ENCODE peak calls at places on chromosome 13, in seven cellular contexts. C is HepG2, X is GM12878, M is SK-N-SH, J is GM12891, N is K562, Y is H1. G is an unnamed sample.

GRCh38 chr13:76012091-76012721 is 376.1 kb downstream of the LMO7 start:
- DNase-seq in C (no peak), X (no peak), M (no peak), J (no peak), N (no peak), Y (no peak), G (no peak)

GRCh38 chr13:74253161-74253560 is 119.0 kb upstream of the KLF12 start:
- DNase-seq in C (no peak), X (no peak), M (no peak), J (no peak), N (no peak), Y (no peak), G (no peak)

GRCh38 chr13:113586661-113587479 is 2.3 kb downstream of the TFDP1 start:
- DNase-seq in C (no peak), X (no peak), M (no peak), J (no peak), N (no peak), Y (no peak), G (no peak)

GRCh38 chr13:40933508-40933907 is 85.6 kb downstream of the ELF1 start:
- DNase-seq in C (no peak), X (peak; percentile 20), M (no peak), J (peak; percentile 22), N (no peak), Y (no peak), G (peak; percentile 25)

GRCh38 chr13:22761709-22762108 is 419.1 kb upstream of the SGCG start:
- DNase-seq in C (no peak), X (no peak), M (no peak), J (no peak), N (no peak), Y (no peak), G (no peak)

GRCh38 chr13:110379905-110380341 is 72.8 kb downstream of the COL4A2 start:
- DNase-seq in C (no peak), X (no peak), M (no peak), J (no peak), N (no peak), Y (no peak), G (no peak)

GRCh38 chr13:79525051-79525450 is 44.1 kb downstream of the NDFIP2 start:
- DNase-seq in C (no peak), X (no peak), M (no peak), J (no peak), N (no peak), Y (no peak), G (no peak)

GRCh38 chr13:56510836-56511235 is 629.9 kb upstream of the PRR20A start:
- DNase-seq in C (no peak), X (no peak), M (no peak), J (no peak), N (no peak), Y (no peak), G (no peak)

GRCh38 chr13:36819811-36820140 is 754 bp downstream of the RFXAP start:
- DNase-seq in C (no peak), X (no peak), M (no peak), J (peak; percentile 6), N (peak; percentile 9), Y (no peak), G (peak; percentile 6)

GRCh38 chr13:77449265-77449664 is 86.2 kb upstream of the SCEL start:
- DNase-seq in C (no peak), X (no peak), M (no peak), J (no peak), N (no peak), Y (no peak), G (no peak)

GRCh38 chr13:97116754-97117153 is 105.4 kb upstream of the MBNL2 start:
- DNase-seq in C (no peak), X (no peak), M (no peak), J (no peak), N (no peak), Y (no peak), G (no peak)

GRCh38 chr13:88802886-88803285 is 1131.7 kb downstream of the SLITRK5 start:
- DNase-seq in C (no peak), X (no peak), M (no peak), J (no peak), N (no peak), Y (no peak), G (no peak)

GRCh38 chr13:79485014-79485441 is 4.1 kb downstream of the NDFIP2 start:
- DNase-seq in C (peak; percentile 70), X (no peak), M (no peak), J (no peak), N (no peak), Y (no peak), G (no peak)

GRCh38 chr13:64755961-64756360 is 2474.2 kb downstream of the PCDH9 start:
- DNase-seq in C (no peak), X (no peak), M (no peak), J (no peak), N (no peak), Y (no peak), G (no peak)

GRCh38 chr13:49310251-49310650 is 62.5 kb downstream of the CDADC1 start:
- DNase-seq in C (no peak), X (no peak), M (no peak), J (no peak), N (no peak), Y (no peak), G (no peak)

GRCh38 chr13:49315756-49316481 is 68.2 kb downstream of the CDADC1 start:
- DNase-seq in C (no peak), X (no peak), M (no peak), J (no peak), N (no peak), Y (no peak), G (no peak)

GRCh38 chr13:49315036-49315565 is 67.4 kb downstream of the CDADC1 start:
- DNase-seq in C (no peak), X (no peak), M (no peak), J (no peak), N (no peak), Y (no peak), G (no peak)

GRCh38 chr13:49311816-49312215 is 64.1 kb downstream of the CDADC1 start:
- DNase-seq in C (no peak), X (no peak), M (no peak), J (no peak), N (no peak), Y (no peak), G (no peak)

DNA sequence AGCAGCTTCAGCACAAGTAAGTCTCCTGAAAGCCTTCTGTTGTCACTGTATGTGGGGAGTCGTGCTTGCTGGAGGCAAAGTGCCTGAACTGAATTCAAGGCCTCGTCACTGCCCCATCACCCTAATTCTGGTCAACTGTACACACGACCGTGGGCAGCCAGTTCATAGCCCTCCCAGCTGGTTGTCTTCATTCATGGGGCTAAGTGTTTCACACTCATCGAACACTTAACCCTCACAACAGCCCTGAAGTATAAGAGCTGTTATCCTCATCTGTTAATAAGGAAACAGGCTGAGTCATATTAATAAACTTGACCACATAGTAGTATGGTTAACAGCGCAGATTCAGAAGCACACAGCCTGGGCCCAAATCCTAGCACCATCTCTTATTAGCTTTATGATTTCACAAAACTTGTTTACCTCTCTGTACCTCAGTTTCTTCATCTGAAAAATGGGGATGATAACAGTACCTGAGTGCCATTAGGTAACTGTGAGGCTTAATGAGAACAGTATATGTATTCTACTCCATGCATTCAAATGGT is 66.7 kb downstream of the CDADC1 start:
- DNase-seq in C (no peak), X (no peak), M (no peak), J (no peak), N (no peak), Y (no peak), G (no peak)
- TF ChIP-seq TAF1 in C (no peak), X (no peak), M (no peak), J (no peak), N (no peak), Y (no peak), G (no peak)

GRCh38 chr13:63092461-63092860 is 1676.8 kb upstream of the PCDH20 start:
- DNase-seq in C (no peak), X (no peak), M (no peak), J (no peak), N (no peak), Y (no peak), G (no peak)
- TF ChIP-seq TAF1 in C (no peak), X (no peak), M (no peak), J (no peak), N (no peak), Y (no peak), G (no peak)

GRCh38 chr13:85666356-85666755 is 132.9 kb downstream of the SLITRK6 start:
- DNase-seq in C (no peak), X (no peak), M (no peak), J (no peak), N (no peak), Y (peak; percentile 17), G (no peak)
- TF ChIP-seq TAF1 in C (no peak), X (no peak), M (no peak), J (no peak), N (no peak), Y (no peak), G (no peak)

DNA sequence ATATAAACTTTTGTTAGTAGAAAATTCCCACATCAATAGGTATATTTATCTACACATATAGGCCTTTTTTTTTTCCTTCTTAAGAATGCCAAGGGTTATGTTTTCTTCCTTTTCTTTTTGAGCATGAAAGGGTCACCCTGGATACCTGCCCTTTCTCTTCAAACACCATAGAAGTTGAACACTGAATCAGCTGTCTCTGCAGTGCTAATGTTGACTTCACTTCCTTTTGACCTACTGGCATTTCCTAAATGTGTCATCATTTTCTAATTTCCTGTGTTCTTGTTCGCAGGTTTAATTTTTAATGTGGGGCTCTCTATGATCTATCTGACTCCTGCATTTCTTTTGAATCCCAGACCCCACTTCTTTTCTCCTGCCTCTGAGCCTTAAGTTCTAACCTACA is 532.0 kb downstream of the GPC6 start:
- DNase-seq in C (peak; percentile 13), X (no peak), M (no peak), J (no peak), N (no peak), Y (no peak), G (no peak)
- TF ChIP-seq TAF1 in C (no peak), X (no peak), M (no peak), J (no peak), N (no peak), Y (no peak), G (no peak)

GRCh38 chr13:33612641-33613638 is 205.0 kb upstream of the RFC3 start:
- DNase-seq in C (peak; percentile 16), X (no peak), M (no peak), J (no peak), N (no peak), Y (no peak), G (no peak)
- TF ChIP-seq TAF1 in C (no peak), X (no peak), M (no peak), J (no peak), N (no peak), Y (no peak), G (no peak)

GRCh38 chr13:94595006-94595942 is 678 bp downstream of the TGDS start:
- DNase-seq in C (no peak), X (no peak), M (peak; percentile 29), J (no peak), N (peak; percentile 14), Y (no peak), G (peak; percentile 17)
- TF ChIP-seq TAF1 in C (no peak), X (no peak), M (no peak), J (no peak), N (no peak), Y (no peak), G (no peak)

DNA sequence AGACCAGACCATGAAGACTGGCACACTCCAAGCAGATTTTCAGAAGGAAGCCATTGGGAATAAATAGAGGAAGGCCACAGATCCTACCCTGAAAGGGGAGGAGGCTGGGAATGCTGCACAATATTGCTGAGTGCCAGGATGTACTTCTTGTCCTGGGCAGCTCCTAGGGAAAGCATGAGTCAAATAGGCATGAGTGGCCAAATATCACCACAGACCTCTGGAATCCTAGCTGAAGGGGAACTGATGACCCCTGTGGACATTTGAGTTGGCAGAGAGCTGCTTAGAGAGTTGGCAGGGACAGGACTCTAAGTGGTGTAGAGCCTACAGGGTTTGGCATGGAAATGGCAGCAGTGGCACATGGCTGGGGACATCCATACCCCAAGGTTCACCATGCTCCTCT is 234.3 kb upstream of the TRPC4 start:
- DNase-seq in C (no peak), X (no peak), M (no peak), J (no peak), N (no peak), Y (no peak), G (no peak)
- TF ChIP-seq TAF1 in C (no peak), X (no peak), M (no peak), J (no peak), N (no peak), Y (no peak), G (no peak)

G was measured in GM12892.